ENCODE peak calls at places on chromosomes 7 and 10, in five cellular contexts. J, E, S, L and A are unnamed samples.
A peak's percentile ranks its signal among the peaks of the same experiment; 100 is the strongest.

GRCh38 chr10:48572414-48572813 is 32.5 kb downstream of the ARHGAP22 start:
- DNase-seq in J (no peak), E (no peak), S (no peak), L (no peak), A (no peak)

GRCh38 chr7:126483972-126484371 is 768.8 kb downstream of the GRM8 start:
- DNase-seq in J (no peak), E (no peak), S (no peak), L (no peak), A (no peak)

GRCh38 chr10:99621454-99622246 is 1.4 kb upstream of the SLC25A28 start:
- DNase-seq in J (no peak), E (no peak), S (no peak), L (no peak), A (no peak)

GRCh38 chr7:2069472-2069860 is 163.3 kb downstream of the MAD1L1 start:
- DNase-seq in J (no peak), E (no peak), S (no peak), L (no peak), A (no peak)

GRCh38 chr10:11893749-11894278 is 70.7 kb downstream of the PROSER2 start:
- DNase-seq in J (no peak), E (no peak), S (no peak), L (no peak), A (no peak)

GRCh38 chr7:25775999-25776736 is 375.8 kb upstream of the NFE2L3 start:
- DNase-seq in J (no peak), E (no peak), S (no peak), L (no peak), A (no peak)

GRCh38 chr7:33669251-33669670 is 236.1 kb upstream of the BMPER start:
- DNase-seq in J (peak; percentile 51), E (no peak), S (no peak), L (no peak), A (no peak)

GRCh38 chr10:96588601-96589419 is 2.0 kb upstream of the TM9SF3 start:
- DNase-seq in J (no peak), E (no peak), S (no peak), L (no peak), A (no peak)

GRCh38 chr7:78769551-78770101 is 683.8 kb downstream of the MAGI2 start:
- DNase-seq in J (no peak), E (no peak), S (no peak), L (no peak), A (no peak)

GRCh38 chr7:139426258-139427028 is 57.0 kb downstream of the KLRG2 start:
- DNase-seq in J (no peak), E (no peak), S (no peak), L (no peak), A (no peak)

GRCh38 chr7:98956937-98957336 is 78.6 kb downstream of the TRRAP start:
- DNase-seq in J (no peak), E (no peak), S (no peak), L (no peak), A (no peak)

GRCh38 chr7:36796850-36797618 is 72.7 kb upstream of the AOAH start:
- DNase-seq in J (no peak), E (no peak), S (no peak), L (no peak), A (no peak)

GRCh38 chr7:47328392-47329319 is 253.3 kb downstream of the TNS3 start:
- DNase-seq in J (no peak), E (no peak), S (no peak), L (no peak), A (no peak)

GRCh38 chr10:19049577-19049976 is 976 bp downstream of the MALRD1 start:
- DNase-seq in J (no peak), E (no peak), S (no peak), L (no peak), A (no peak)

GRCh38 chr10:90326498-90327267 is 531.2 kb downstream of the HTR7 start:
- DNase-seq in J (no peak), E (no peak), S (no peak), L (no peak), A (no peak)

GRCh38 chr10:124460144-124460543 is 1.5 kb upstream of the LHPP start:
- DNase-seq in J (no peak), E (no peak), S (no peak), L (no peak), A (no peak)

GRCh38 chr7:40469481-40469880 is 334.7 kb downstream of the SUGCT start:
- DNase-seq in J (no peak), E (no peak), S (no peak), L (peak; percentile 8), A (no peak)

GRCh38 chr10:13271552-13272163 is 28.2 kb downstream of the PHYH start:
- DNase-seq in J (peak; percentile 91), E (peak; percentile 78), S (peak; percentile 32), L (no peak), A (no peak)

GRCh38 chr7:128727239-128727638 is 11.9 kb upstream of the CALU start:
- DNase-seq in J (no peak), E (no peak), S (no peak), L (no peak), A (no peak)

GRCh38 chr10:97140887-97141745 is 44.6 kb downstream of the SLIT1 start:
- DNase-seq in J (peak; percentile 60), E (no peak), S (no peak), L (no peak), A (no peak)

GRCh38 chr10:118908487-118909280 is 120.8 kb upstream of the NANOS1 start:
- DNase-seq in J (no peak), E (no peak), S (no peak), L (no peak), A (no peak)

GRCh38 chr10:36256166-36256565 is 614.1 kb upstream of the FZD8 start:
- DNase-seq in J (no peak), E (no peak), S (no peak), L (no peak), A (no peak)

GRCh38 chr7:128799451-128799850 is 7.7 kb downstream of the CCDC136 start:
- DNase-seq in J (no peak), E (no peak), S (no peak), L (no peak), A (no peak)

GRCh38 chr10:75417522-75417927 is 13.9 kb upstream of the LRMDA start:
- DNase-seq in J (peak; percentile 87), E (no peak), S (no peak), L (no peak), A (no peak)

GRCh38 chr10:96637709-96638108 is 50.9 kb upstream of the TM9SF3 start:
- DNase-seq in J (no peak), E (no peak), S (no peak), L (no peak), A (no peak)

GRCh38 chr7:47902013-47902412 is 46.3 kb downstream of the PKD1L1 start:
- DNase-seq in J (no peak), E (no peak), S (no peak), L (no peak), A (no peak)

GRCh38 chr7:17209101-17209500 is 89.4 kb upstream of the AHR start:
- DNase-seq in J (no peak), E (no peak), S (no peak), L (no peak), A (no peak)

GRCh38 chr10:85643839-85644525 is 722.6 kb downstream of the GRID1 start:
- DNase-seq in J (no peak), E (no peak), S (peak; percentile 86), L (peak; percentile 76), A (no peak)

GRCh38 chr7:149772821-149773425 is 465 bp downstream of the ZNF467 start:
- DNase-seq in J (peak; percentile 48), E (peak; percentile 82), S (no peak), L (no peak), A (no peak)

GRCh38 chr7:55261386-55261770 is 103.8 kb upstream of the LANCL2 start:
- DNase-seq in J (no peak), E (no peak), S (no peak), L (no peak), A (no peak)

GRCh38 chr7:95684505-95684904 is 87.8 kb upstream of the DYNC1I1 start:
- DNase-seq in J (no peak), E (no peak), S (no peak), L (no peak), A (no peak)

GRCh38 chr10:74384615-74385213 is 233.7 kb downstream of the ADK start:
- DNase-seq in J (no peak), E (no peak), S (no peak), L (no peak), A (no peak)
- TF ChIP-seq REST in J (no peak), E (no peak), S (no peak), L (no peak), A (no peak)

DNA sequence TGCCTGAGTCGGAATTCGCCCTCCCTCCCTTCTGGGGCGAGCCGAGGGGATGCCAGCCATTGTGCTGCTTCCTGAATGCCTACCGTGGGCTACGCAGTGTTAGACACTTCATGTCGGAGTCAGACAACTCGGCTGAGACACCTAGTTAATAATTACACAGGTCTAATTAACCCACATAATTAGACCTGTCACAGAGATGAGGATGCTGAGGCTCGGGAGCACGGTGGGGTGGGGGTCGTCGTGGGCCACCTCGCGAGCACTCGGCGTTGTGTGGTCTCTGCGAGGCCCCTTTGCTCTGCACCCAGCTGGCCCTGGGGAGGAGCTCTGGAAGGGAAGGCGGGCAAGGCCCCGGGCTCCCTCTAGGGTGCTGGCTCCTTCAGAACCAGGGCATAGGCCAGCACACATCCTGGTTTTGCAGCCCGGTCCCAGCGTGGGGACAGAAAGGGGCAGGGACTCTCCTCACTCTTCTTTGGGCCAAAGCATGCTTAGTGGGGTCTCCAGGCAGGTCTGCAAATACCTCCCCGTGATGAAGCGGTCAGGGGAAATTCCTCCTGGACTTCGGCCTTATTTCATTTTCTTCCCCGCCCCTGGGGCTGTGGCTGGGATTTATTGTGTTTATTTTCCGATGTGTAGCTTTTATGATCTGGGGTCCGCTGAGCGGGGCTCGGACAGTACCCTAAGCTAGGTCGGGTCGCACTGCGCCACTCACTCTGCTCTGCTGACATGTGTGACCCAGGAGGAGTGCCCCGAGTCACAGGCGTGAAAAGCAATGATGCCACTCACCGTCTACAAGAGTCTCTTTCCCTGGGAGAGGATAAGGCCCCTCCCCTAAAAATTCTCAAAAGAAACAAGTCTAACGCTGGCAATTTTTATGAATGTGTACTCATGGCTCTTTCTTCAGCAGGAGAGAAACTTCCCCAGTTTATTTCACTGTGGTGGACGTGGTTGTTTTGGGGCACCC is 4.9 kb upstream of the FOXL3 start:
- DNase-seq in J (no peak), E (no peak), S (no peak), L (no peak), A (no peak)
- TF ChIP-seq POLR2AphosphoS5 in J (no peak), E (no peak), S (no peak), L (no peak), A (no peak)

DNA sequence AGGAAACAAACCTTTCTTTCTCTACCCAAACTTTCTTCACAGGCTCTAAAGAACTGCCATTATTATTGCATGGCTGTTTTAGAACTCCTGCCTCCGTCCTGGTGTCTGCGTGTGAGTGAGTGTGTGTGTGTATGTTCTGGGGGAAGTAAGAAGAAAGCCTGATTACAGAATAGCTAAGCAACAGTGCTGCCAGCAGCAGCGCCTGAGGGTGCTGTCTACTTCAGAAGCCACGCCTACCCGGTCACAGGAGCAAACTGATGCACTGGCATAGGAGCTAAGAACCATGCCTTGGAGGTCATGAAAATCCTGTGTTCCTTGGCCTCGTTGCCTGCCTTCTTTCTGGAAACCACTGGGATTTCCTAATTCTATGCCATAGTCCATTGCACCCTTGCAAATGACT is 25.2 kb downstream of the LIPK start:
- DNase-seq in J (peak; percentile 38), E (no peak), S (no peak), L (no peak), A (peak; percentile 76)
- TF ChIP-seq REST in J (no peak), E (no peak), S (no peak), L (no peak), A (no peak)

DNA sequence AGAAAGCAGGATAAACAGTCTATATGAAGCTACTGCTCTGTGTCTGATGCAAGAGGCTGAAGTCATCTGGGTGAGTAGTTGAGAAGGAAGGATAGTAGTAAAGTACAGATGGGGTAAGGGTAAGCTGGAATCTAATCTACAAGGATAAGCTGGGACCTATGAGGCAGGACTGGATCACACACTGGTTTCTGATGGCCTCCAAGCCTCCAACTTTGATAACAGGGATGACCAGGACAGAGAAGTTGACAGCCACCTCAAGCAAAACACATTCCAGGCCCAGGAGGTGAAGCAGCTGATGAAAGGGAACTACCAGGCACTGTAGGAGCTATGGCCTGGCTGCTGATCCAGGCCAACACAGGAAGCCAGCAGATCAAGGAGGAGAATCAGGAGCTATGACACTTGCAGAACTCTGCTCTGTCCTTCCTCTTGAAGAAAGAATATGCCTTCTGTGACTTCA is 278.1 kb upstream of the TMEM229A start:
- DNase-seq in J (no peak), E (no peak), S (no peak), L (no peak), A (no peak)
- TF ChIP-seq POLR2AphosphoS5 in J (no peak), E (no peak), S (no peak), L (no peak), A (no peak)